ENCODE peak calls at places on chromosomes 4 and X, in five cellular contexts. S, D, F, Q and L are unnamed samples.

GRCh38 chr4:141807073-141807472 is 170.7 kb downstream of the IL15 start:
- DNase-seq in S (no peak), D (peak), F (no peak), Q (peak), L (no peak)

GRCh38 chr4:188328966-188329365 is 189.7 kb downstream of the TRIML1 start:
- DNase-seq in S (no peak), D (no peak), F (no peak), Q (no peak), L (no peak)

GRCh38 chrX:43316161-43316560 is 339.9 kb upstream of the MAOA start:
- DNase-seq in S (no peak), D (no peak), F (no peak), Q (no peak), L (no peak)

GRCh38 chr4:188198980-188199792 is 59.9 kb downstream of the TRIML1 start:
- DNase-seq in S (no peak), D (no peak), F (no peak), Q (no peak), L (no peak)

GRCh38 chrX:118347131-118347530 is 1.2 kb downstream of the WDR44 start:
- DNase-seq in S (no peak), D (no peak), F (no peak), Q (peak), L (no peak)

GRCh38 chrX:39301041-39301440 is 499.8 kb downstream of the MID1IP1 start:
- DNase-seq in S (no peak), D (no peak), F (no peak), Q (no peak), L (no peak)

GRCh38 chr4:26343041-26343403 is 22.2 kb downstream of the RBPJ start:
- DNase-seq in S (no peak), D (no peak), F (no peak), Q (no peak), L (no peak)

GRCh38 chrX:40468033-40468979 is 112.5 kb upstream of the ATP6AP2 start:
- DNase-seq in S (peak), D (no peak), F (peak), Q (peak), L (peak)

GRCh38 chrX:141733371-141733770 is 34.8 kb upstream of the SPANXD start:
- DNase-seq in S (no peak), D (no peak), F (no peak), Q (no peak), L (no peak)

GRCh38 chr4:67575232-67575888 is 16.8 kb downstream of the STAP1 start:
- DNase-seq in S (no peak), D (no peak), F (peak), Q (no peak), L (no peak)

GRCh38 chr4:19752600-19752999 is 499.1 kb upstream of the SLIT2 start:
- DNase-seq in S (no peak), D (no peak), F (no peak), Q (no peak), L (no peak)

GRCh38 chr4:156623376-156623775 is 348.2 kb downstream of the PDGFC start:
- DNase-seq in S (no peak), D (no peak), F (no peak), Q (no peak), L (no peak)

GRCh38 chrX:112840382-112841113 is at the start of gene AMOT:
- DNase-seq in S (peak), D (no peak), F (peak), Q (peak), L (peak)

GRCh38 chrX:40011483-40012038 is 86.2 kb downstream of the BCOR start:
- DNase-seq in S (no peak), D (no peak), F (no peak), Q (peak), L (no peak)

GRCh38 chrX:153551135-153551534 is 33.7 kb downstream of the ATP2B3 start:
- DNase-seq in S (no peak), D (peak), F (no peak), Q (no peak), L (no peak)

GRCh38 chrX:323721-324628 is 5.4 kb upstream of the GTPBP6 start:
- DNase-seq in S (peak), D (no peak), F (no peak), Q (peak), L (no peak)

GRCh38 chr4:184856277-184856609 is 30.5 kb upstream of the ACSL1 start:
- DNase-seq in S (no peak), D (no peak), F (peak), Q (no peak), L (no peak)

DNA sequence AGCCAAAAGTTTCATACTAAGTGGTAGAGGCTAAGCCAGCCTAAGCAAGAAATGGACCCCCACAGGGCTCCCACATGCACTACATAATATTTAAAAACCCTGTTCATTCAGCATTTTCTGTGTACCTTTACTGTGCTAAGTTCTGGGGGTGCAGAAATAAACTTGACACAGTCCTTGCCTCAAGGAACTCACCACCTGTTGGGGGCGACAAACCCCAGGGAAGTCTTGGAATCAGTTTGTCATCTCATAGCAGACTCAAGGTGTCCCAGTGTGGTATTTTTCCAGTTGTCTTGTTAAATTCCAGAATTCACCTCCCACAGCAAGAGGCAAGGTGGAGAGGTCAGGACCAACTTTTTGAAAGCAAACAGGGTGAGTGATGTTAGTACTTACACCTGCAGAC is 43.1 kb downstream of the ATG4A start:
- DNase-seq in S (no peak), D (no peak), F (no peak), Q (peak), L (no peak)
- TF ChIP-seq CTCF in S (no peak), D (no peak), F (no peak), Q (no peak), L (no peak)

DNA sequence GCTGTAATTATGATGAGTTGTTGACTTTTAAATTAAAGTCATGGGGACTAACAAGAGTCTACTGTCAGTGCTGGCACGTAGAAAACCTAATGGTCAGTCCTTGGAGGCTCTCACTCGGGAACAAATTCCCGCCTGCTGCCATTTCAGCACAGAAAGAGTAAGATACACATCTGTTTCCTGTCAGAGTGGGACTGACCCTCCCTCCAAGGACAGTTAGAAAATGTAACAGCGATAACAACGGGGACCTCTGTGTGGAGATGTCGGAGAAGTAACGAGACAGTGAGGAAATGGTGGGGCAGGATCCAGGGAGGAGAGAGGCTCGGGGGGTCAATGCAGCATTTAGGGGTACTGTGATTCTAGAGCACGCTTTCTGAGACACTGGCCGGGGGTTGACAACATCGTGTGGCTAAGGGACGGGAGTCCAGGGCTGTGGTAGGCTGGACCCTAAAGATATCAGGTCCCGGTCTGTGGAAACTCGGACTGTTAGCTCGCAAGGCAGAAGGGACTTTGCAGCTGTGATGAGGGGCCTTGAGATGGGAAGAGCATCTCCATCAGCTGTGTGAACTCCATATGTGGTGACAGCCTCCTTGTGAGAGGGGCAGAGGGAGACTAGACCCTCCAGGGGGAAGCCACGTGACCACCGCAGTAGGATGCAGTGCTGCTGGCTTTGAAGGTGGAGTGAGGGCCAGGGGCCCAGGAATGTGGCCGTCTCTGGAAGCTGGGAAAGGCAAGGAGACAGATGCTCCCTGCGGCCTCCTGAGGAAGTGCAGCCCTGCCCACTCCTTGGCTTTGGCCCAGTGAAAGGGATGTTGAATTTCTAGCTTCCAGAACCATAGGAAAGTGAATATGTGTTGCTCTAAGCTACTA is 35.8 kb upstream of the SORCS2 start:
- DNase-seq in S (no peak), D (no peak), F (no peak), Q (no peak), L (peak)
- TF ChIP-seq CTCF in S (peak), D (peak), F (no peak), Q (no peak), L (peak)

DNA sequence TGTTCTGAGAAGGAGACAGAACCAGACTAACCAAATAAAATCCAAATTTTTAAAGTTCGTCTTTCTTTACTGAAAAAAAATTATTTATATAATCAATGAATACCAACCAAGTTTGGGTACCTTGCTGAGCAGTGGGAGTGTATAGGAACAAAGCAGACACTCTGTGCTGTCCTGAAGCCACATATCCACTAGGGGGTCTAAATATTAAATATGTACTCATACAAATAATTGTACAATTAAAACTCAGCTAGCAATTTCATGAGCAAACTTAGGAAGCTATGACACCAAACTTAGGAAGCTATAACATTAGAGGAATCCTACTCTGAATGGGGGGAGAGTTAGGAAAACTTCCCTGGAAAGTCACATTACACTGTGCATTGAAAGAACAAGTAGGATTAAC is 582.0 kb upstream of the EPHA5 start:
- DNase-seq in S (no peak), D (no peak), F (no peak), Q (no peak), L (no peak)
- TF ChIP-seq CTCF in S (no peak), D (no peak), F (no peak), Q (no peak), L (no peak)

GRCh38 chr4:121464854-121465253 is 84.0 kb upstream of the QRFPR start:
- DNase-seq in S (no peak), D (no peak), F (no peak), Q (no peak), L (no peak)

GRCh38 chr4:121457278-121457875 is 76.6 kb upstream of the QRFPR start:
- DNase-seq in S (peak), D (no peak), F (no peak), Q (no peak), L (no peak)

GRCh38 chr4:121459056-121459455 is 78.2 kb upstream of the QRFPR start:
- DNase-seq in S (no peak), D (no peak), F (no peak), Q (no peak), L (no peak)

GRCh38 chr4:121462660-121463261 is 81.9 kb upstream of the QRFPR start:
- DNase-seq in S (peak), D (peak), F (peak), Q (peak), L (peak)
- TF ChIP-seq CTCF in S (peak), D (peak), F (peak), Q (peak), L (peak)

GRCh38 chr4:15837591-15837990 is 59.5 kb downstream of the CD38 start:
- DNase-seq in S (no peak), D (no peak), F (no peak), Q (no peak), L (no peak)

GRCh38 chr4:15833801-15834200 is 55.7 kb downstream of the CD38 start:
- DNase-seq in S (no peak), D (no peak), F (no peak), Q (no peak), L (no peak)

GRCh38 chr4:15832523-15833451 is 54.7 kb downstream of the CD38 start:
- DNase-seq in S (no peak), D (no peak), F (no peak), Q (no peak), L (no peak)

GRCh38 chr4:15836362-15836761 is 58.2 kb downstream of the CD38 start:
- DNase-seq in S (no peak), D (no peak), F (no peak), Q (no peak), L (no peak)
- TF ChIP-seq CTCF in S (no peak), D (no peak), F (no peak), Q (no peak), L (no peak)

GRCh38 chrX:54325077-54325476 is 32.8 kb downstream of the WNK3 start:
- DNase-seq in S (no peak), D (no peak), F (no peak), Q (no peak), L (no peak)

GRCh38 chrX:54320067-54320466 is 37.8 kb downstream of the WNK3 start:
- DNase-seq in S (no peak), D (no peak), F (no peak), Q (no peak), L (no peak)
- TF ChIP-seq CTCF in S (no peak), D (no peak), F (no peak), Q (no peak), L (no peak)

GRCh38 chr4:150799207-150799606 is 215.9 kb downstream of the LRBA start:
- DNase-seq in S (no peak), D (no peak), F (no peak), Q (no peak), L (no peak)
- TF ChIP-seq CTCF in S (peak), D (no peak), F (no peak), Q (no peak), L (no peak)

GRCh38 chr4:37890501-37891220 is at the start of gene TBC1D1:
- DNase-seq in S (peak), D (no peak), F (peak), Q (peak), L (peak)
- TF ChIP-seq CTCF in S (no peak), D (no peak), F (no peak), Q (no peak), L (no peak)